ENCODE peak calls at places on chromosomes 12 and 14, in four cellular contexts. One of them, this sample, is unnamed.

GRCh38 chr14:75885829-75886228 is 96.0 kb downstream of the TGFB3 start:
- DNase-seq in SK-N-SH: no peak
- DNase-seq in right cardiac atrium: no peak
- DNase-seq in lower lobe of right lung: no peak
- DNase-seq in this sample: no peak

GRCh38 chr14:106605548-106606448 is 1079.4 kb downstream of the TMEM121 start:
- DNase-seq in SK-N-SH: peak; percentile 54
- DNase-seq in right cardiac atrium: peak; percentile 63
- DNase-seq in lower lobe of right lung: peak; percentile 71
- DNase-seq in this sample: no peak

GRCh38 chr14:88614218-88614907 is 51.5 kb downstream of the ZC3H14 start:
- DNase-seq in SK-N-SH: no peak
- DNase-seq in right cardiac atrium: no peak
- DNase-seq in lower lobe of right lung: no peak
- DNase-seq in this sample: no peak

GRCh38 chr14:81323621-81324400 is 76.3 kb downstream of the STON2 start:
- DNase-seq in SK-N-SH: no peak
- DNase-seq in right cardiac atrium: no peak
- DNase-seq in lower lobe of right lung: peak; percentile 47
- DNase-seq in this sample: peak; percentile 91

GRCh38 chr14:32986791-32987545 is 48.3 kb downstream of the NPAS3 start:
- DNase-seq in SK-N-SH: no peak
- DNase-seq in right cardiac atrium: peak; percentile 37
- DNase-seq in lower lobe of right lung: no peak
- DNase-seq in this sample: no peak

GRCh38 chr14:54291491-54292191 is 105.2 kb upstream of the CDKN3 start:
- DNase-seq in SK-N-SH: no peak
- DNase-seq in right cardiac atrium: no peak
- DNase-seq in lower lobe of right lung: no peak
- DNase-seq in this sample: no peak

GRCh38 chr14:21415329-21415728 is 31.5 kb upstream of the SUPT16H start:
- DNase-seq in SK-N-SH: no peak
- DNase-seq in right cardiac atrium: no peak
- DNase-seq in lower lobe of right lung: no peak
- DNase-seq in this sample: no peak

GRCh38 chr12:64699504-64700115 is 59.6 kb downstream of the GNS start:
- DNase-seq in SK-N-SH: no peak
- DNase-seq in right cardiac atrium: no peak
- DNase-seq in lower lobe of right lung: peak; percentile 76
- DNase-seq in this sample: no peak

GRCh38 chr12:94795520-94795919 is 145.2 kb upstream of the TMCC3 start:
- DNase-seq in SK-N-SH: no peak
- DNase-seq in right cardiac atrium: no peak
- DNase-seq in lower lobe of right lung: no peak
- DNase-seq in this sample: no peak

GRCh38 chr12:58532855-58533608 is 387.3 kb downstream of the LRIG3 start:
- DNase-seq in SK-N-SH: no peak
- DNase-seq in right cardiac atrium: no peak
- DNase-seq in lower lobe of right lung: no peak
- DNase-seq in this sample: no peak

GRCh38 chr12:84767079-84767478 is 145.5 kb downstream of the SLC6A15 start:
- DNase-seq in SK-N-SH: peak; percentile 38
- DNase-seq in right cardiac atrium: no peak
- DNase-seq in lower lobe of right lung: no peak
- DNase-seq in this sample: no peak

GRCh38 chr14:60658116-60658515 is 8.8 kb upstream of the SIX1 start:
- DNase-seq in SK-N-SH: no peak
- DNase-seq in right cardiac atrium: no peak
- DNase-seq in lower lobe of right lung: no peak
- DNase-seq in this sample: no peak
- H3K27me3 ChIP-seq in SK-N-SH: no peaks in the 10 kb centered on the region
- H3K27me3 ChIP-seq in right cardiac atrium: no peaks in the 10 kb centered on the region
- H3K27me3 ChIP-seq in lower lobe of right lung: peaks cover 89% of the 10 kb centered on the region
- H3K27me3 ChIP-seq in this sample: no peaks in the 10 kb centered on the region

DNA sequence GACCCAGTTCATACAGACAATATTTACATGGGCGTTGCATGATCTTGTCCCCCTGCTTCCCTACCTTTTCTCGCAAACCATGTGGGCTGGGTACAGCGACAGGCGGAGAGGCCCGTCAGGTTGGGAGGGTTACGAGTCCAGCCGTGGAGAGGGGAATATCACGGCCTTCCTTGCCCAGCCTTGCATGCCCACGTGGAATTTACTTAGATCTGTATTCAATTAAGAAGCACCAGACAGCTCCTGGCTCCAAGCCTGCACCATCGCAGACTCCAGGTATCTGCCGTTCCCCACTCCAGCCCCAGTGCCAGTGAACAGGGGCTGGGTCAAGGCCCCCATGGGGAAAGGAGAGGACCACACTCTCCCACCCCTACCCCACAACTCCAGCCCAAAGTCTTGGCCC is 29.8 kb downstream of the BCL11B start:
- DNase-seq in SK-N-SH: no peak
- DNase-seq in right cardiac atrium: no peak
- DNase-seq in lower lobe of right lung: peak; percentile 9
- DNase-seq in this sample: no peak
- H3K27ac ChIP-seq in SK-N-SH: no peak overlapping the region
- H3K27ac ChIP-seq in right cardiac atrium: no peak overlapping the region
- H3K27ac ChIP-seq in lower lobe of right lung: no peak overlapping the region
- H3K27ac ChIP-seq in this sample: no peak overlapping the region

GRCh38 chr14:94770251-94770749 is 387 bp upstream of the GSC start:
- DNase-seq in SK-N-SH: no peak
- DNase-seq in right cardiac atrium: no peak
- DNase-seq in lower lobe of right lung: no peak
- DNase-seq in this sample: no peak
- H3K27me3 ChIP-seq in SK-N-SH: peaks cover 4% of the 10 kb centered on the region
- H3K27me3 ChIP-seq in right cardiac atrium: no peaks in the 10 kb centered on the region
- H3K27me3 ChIP-seq in lower lobe of right lung: peaks cover 100% of the 10 kb centered on the region
- H3K27me3 ChIP-seq in this sample: peaks cover 100% of the 10 kb centered on the region

GRCh38 chr12:7081037-7081436 is 11.2 kb downstream of the C1R start:
- DNase-seq in SK-N-SH: no peak
- DNase-seq in right cardiac atrium: no peak
- DNase-seq in lower lobe of right lung: no peak
- DNase-seq in this sample: no peak
- H3K27ac ChIP-seq in SK-N-SH: no peak overlapping the region
- H3K27ac ChIP-seq in right cardiac atrium: no peak overlapping the region
- H3K27ac ChIP-seq in lower lobe of right lung: no peak overlapping the region
- H3K27ac ChIP-seq in this sample: peak overlapping the region; percentile 94

DNA sequence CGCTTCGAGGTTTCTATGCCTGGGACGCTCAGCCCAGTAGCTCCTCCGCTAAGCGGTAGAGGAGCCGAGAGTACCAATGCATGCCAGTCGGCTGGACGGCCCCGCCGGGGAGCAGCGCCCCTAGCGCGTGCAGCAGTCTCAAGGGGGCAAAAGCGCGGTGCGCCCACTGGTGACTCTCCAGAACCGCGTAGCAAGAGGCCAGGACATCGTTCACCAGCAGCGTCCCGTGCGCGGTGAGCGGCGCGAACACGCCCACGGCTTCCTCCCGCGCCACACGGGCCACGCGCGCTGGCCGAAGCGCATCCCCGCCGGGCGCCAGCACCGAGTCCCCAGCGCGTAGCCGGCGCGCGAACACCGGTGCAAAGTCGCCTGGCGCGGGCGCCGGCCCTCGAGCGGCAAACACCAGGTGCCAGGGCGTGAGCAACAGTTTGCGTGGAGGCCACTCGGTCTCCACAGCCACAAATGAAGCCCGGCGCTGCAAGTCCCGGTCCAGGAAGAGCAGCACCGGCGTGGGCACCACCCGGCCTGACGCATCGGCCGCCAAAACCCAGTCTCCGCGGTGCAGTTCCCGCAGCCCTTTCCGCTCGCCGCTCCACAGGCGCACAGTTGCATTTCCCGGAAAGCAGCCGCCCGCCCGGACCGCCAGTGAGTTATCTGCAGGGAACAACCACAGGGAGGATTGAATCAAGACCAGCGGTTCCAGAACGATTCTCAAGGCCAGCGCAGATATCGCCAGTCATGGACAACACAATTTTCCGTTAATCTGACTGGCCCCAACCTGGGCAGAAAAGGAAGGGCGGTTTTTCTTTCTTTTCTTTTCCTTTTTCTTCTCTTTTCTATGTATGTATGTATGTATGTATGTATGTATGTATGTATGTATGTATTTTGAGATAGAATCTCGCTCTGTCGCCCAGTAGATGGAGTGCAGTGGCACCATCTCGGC is 4.5 kb downstream of the DHH start:
- DNase-seq in SK-N-SH: peak; percentile 76
- DNase-seq in right cardiac atrium: peak; percentile 80
- DNase-seq in lower lobe of right lung: peak; percentile 52
- DNase-seq in this sample: no peak
- H3K27me3 ChIP-seq in SK-N-SH: peaks cover 12% of the 10 kb centered on the region
- H3K27me3 ChIP-seq in right cardiac atrium: no peaks in the 10 kb centered on the region
- H3K27me3 ChIP-seq in lower lobe of right lung: peaks cover 64% of the 10 kb centered on the region
- H3K27me3 ChIP-seq in this sample: peaks cover 68% of the 10 kb centered on the region

GRCh38 chr12:96719671-96720362 is 187.2 kb upstream of the NEDD1 start:
- DNase-seq in SK-N-SH: no peak
- DNase-seq in right cardiac atrium: no peak
- DNase-seq in lower lobe of right lung: no peak
- DNase-seq in this sample: no peak

DNA sequence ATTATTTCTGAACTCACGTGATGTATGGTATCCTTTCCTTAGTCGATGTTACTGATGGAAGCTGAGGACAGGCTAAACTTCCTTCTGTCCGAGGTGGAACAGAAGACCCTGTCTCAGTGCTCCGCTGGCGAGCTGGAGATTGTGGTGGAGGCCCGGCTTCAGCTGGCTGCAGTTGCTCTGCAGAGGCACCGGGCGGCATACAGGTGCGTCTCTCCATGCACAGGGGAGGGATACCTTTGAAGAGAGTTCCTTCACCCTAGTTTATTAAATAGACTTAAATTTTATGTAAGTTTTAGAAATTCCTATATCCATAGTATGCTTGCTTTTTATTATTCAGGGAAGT is 186.7 kb upstream of the NEDD1 start:
- DNase-seq in SK-N-SH: no peak
- DNase-seq in right cardiac atrium: peak; percentile 29
- DNase-seq in lower lobe of right lung: no peak
- DNase-seq in this sample: no peak
- H3K27ac ChIP-seq in SK-N-SH: no peak overlapping the region
- H3K27ac ChIP-seq in right cardiac atrium: no peak overlapping the region
- H3K27ac ChIP-seq in lower lobe of right lung: peak overlapping the region; percentile 66
- H3K27ac ChIP-seq in this sample: no peak overlapping the region

GRCh38 chr12:52670961-52671360 is 9.2 kb downstream of the KRT1 start:
- DNase-seq in SK-N-SH: no peak
- DNase-seq in right cardiac atrium: no peak
- DNase-seq in lower lobe of right lung: no peak
- DNase-seq in this sample: no peak

GRCh38 chr12:52667509-52667908 is 12.7 kb downstream of the KRT1 start:
- DNase-seq in SK-N-SH: no peak
- DNase-seq in right cardiac atrium: no peak
- DNase-seq in lower lobe of right lung: no peak
- DNase-seq in this sample: no peak

GRCh38 chr12:52670506-52670905 is 9.7 kb downstream of the KRT1 start:
- DNase-seq in SK-N-SH: no peak
- DNase-seq in right cardiac atrium: no peak
- DNase-seq in lower lobe of right lung: no peak
- DNase-seq in this sample: no peak

GRCh38 chr12:52669426-52669825 is 10.8 kb downstream of the KRT1 start:
- DNase-seq in SK-N-SH: no peak
- DNase-seq in right cardiac atrium: no peak
- DNase-seq in lower lobe of right lung: no peak
- DNase-seq in this sample: no peak

DNA sequence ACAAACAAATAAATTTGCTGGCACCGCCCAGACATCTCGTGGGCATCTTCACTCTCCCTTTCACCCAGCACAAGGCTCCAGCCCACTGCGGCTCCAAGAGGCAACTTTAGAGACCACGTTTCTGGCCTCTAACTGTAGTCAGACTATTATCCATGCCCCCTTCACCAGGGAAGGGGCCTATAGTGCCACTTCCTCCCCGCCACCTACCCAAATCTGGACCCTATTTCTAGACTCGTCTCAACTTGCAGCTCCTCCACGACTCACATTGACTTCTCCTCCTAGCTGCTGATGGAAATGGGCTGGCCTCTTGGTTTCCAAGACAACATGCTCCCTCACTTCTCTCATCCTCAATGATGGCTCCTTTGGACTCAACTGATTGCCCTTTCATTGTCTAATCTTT is 12.3 kb downstream of the KRT1 start:
- DNase-seq in SK-N-SH: no peak
- DNase-seq in right cardiac atrium: no peak
- DNase-seq in lower lobe of right lung: no peak
- DNase-seq in this sample: no peak
- H3K27me3 ChIP-seq in SK-N-SH: peaks cover 40% of the 10 kb centered on the region
- H3K27me3 ChIP-seq in right cardiac atrium: peaks cover 4% of the 10 kb centered on the region
- H3K27me3 ChIP-seq in lower lobe of right lung: peaks cover 7% of the 10 kb centered on the region
- H3K27me3 ChIP-seq in this sample: no peaks in the 10 kb centered on the region

GRCh38 chr12:124626841-124627502 is 59.6 kb upstream of the NCOR2 start:
- DNase-seq in SK-N-SH: no peak
- DNase-seq in right cardiac atrium: peak; percentile 92
- DNase-seq in lower lobe of right lung: no peak
- DNase-seq in this sample: no peak
- H3K27ac ChIP-seq in SK-N-SH: no peak overlapping the region
- H3K27ac ChIP-seq in right cardiac atrium: peak overlapping the region; percentile 93
- H3K27ac ChIP-seq in lower lobe of right lung: peak overlapping the region; percentile 78
- H3K27ac ChIP-seq in this sample: peak overlapping the region; percentile 53

GRCh38 chr14:60653709-60654161 is 4.5 kb upstream of the SIX1 start:
- DNase-seq in SK-N-SH: no peak
- DNase-seq in right cardiac atrium: no peak
- DNase-seq in lower lobe of right lung: no peak
- DNase-seq in this sample: no peak

GRCh38 chr14:60651936-60652673 is 2.8 kb upstream of the SIX1 start:
- DNase-seq in SK-N-SH: peak; percentile 46
- DNase-seq in right cardiac atrium: no peak
- DNase-seq in lower lobe of right lung: no peak
- DNase-seq in this sample: no peak

GRCh38 chr14:60651051-60651935 is 2.0 kb upstream of the SIX1 start:
- DNase-seq in SK-N-SH: no peak
- DNase-seq in right cardiac atrium: no peak
- DNase-seq in lower lobe of right lung: no peak
- DNase-seq in this sample: no peak

GRCh38 chr14:60653388-60653690 is 4.1 kb upstream of the SIX1 start:
- DNase-seq in SK-N-SH: peak; percentile 41
- DNase-seq in right cardiac atrium: no peak
- DNase-seq in lower lobe of right lung: no peak
- DNase-seq in this sample: no peak

DNA sequence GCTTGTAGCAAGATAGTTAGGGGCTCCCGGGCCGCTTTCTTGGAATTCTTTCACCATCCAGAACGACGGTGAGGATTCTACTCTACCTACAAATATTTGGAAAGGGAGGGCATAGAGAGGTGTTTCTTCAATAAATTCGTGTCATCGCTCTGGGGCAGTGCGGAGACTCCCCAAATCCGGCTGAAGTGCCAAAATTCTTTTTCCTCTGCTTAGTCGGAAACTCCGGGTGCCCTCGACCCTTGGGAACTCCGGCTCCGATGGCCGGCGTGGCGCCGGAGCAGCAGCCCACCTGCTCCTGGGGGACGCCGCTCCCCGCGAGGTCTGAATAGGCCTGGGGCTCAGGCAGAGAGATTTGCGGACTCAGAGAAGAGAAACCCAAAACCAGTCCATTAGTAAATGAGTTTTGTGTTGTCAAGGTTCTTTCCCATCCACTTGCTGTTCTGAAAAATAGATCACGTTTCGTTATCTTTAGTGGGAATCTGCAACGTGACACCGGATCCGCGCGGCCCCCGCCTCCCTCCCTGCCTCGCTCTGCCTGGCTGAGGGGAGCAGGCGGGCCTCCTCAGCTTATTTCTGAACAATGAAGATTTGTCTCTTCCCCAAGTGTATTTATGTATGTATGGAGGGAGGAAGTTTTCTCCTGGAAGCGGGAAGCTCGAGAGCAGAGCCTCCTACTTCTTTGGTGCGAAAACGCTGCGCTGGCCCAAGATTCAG is 3.6 kb upstream of the SIX1 start:
- DNase-seq in SK-N-SH: peak; percentile 36
- DNase-seq in right cardiac atrium: no peak
- DNase-seq in lower lobe of right lung: no peak
- DNase-seq in this sample: no peak
- H3K27me3 ChIP-seq in SK-N-SH: no peaks in the 10 kb centered on the region
- H3K27me3 ChIP-seq in right cardiac atrium: no peaks in the 10 kb centered on the region
- H3K27me3 ChIP-seq in lower lobe of right lung: peaks cover 99% of the 10 kb centered on the region
- H3K27me3 ChIP-seq in this sample: no peaks in the 10 kb centered on the region